ENCODE peak calls at places on chromosomes 16 and 17, in six cellular contexts. R is suprapubic skin; S is heart right ventricle; J is activated naive CD4-positive, alpha-beta T cell treated with anti-CD3 and anti-CD28 coated beads, Interleukin-2, amount 10 ng/mL, durations not matched to agents 7 days and 5 days; N is fibroblast of lung; Z is ovary. H is an unnamed sample.

GRCh38 chr16:49546735-49547134 is 173.1 kb downstream of the C16orf78 start:
- DNase-seq in J (no peak), S (no peak), N (no peak), Z (no peak), R (no peak), H (no peak)

GRCh38 chr16:8026450-8026849 is 563.9 kb downstream of the TMEM114 start:
- DNase-seq in N (no peak), S (no peak), Z (no peak), R (no peak), J (peak), H (no peak)

GRCh38 chr16:82936941-82937551 is 310.3 kb downstream of the CDH13 start:
- DNase-seq in S (no peak), R (no peak), Z (no peak), N (peak), J (no peak), H (no peak)

GRCh38 chr17:50208611-50209061 is 7.2 kb upstream of the COL1A1 start:
- DNase-seq in R (no peak), J (no peak), Z (peak), S (no peak), N (no peak), H (no peak)

GRCh38 chr16:21104124-21104860 is 46.4 kb downstream of the DNAH3 start:
- DNase-seq in Z (no peak), J (no peak), N (peak), R (no peak), S (no peak), H (no peak)

GRCh38 chr17:41985919-41986318 is 19.3 kb downstream of the CNP start:
- DNase-seq in R (no peak), J (no peak), S (no peak), N (no peak), Z (no peak), H (no peak)

GRCh38 chr16:64416232-64417010 is 705.4 kb downstream of the CDH11 start:
- DNase-seq in R (no peak), Z (no peak), S (no peak), N (peak), J (no peak), H (no peak)

GRCh38 chr17:496761-497586 is 144.4 kb upstream of the RPH3AL start:
- DNase-seq in S (no peak), N (peak), Z (no peak), J (peak), R (no peak), H (no peak)

GRCh38 chr17:50547736-50548083 is 736 bp downstream of the SPATA20 start:
- DNase-seq in R (no peak), J (no peak), S (peak), N (no peak), Z (no peak), H (no peak)

GRCh38 chr16:1800703-1801102 is 7.2 kb upstream of the IGFALS start:
- DNase-seq in Z (no peak), S (no peak), J (no peak), R (no peak), N (no peak), H (no peak)

GRCh38 chr16:89136931-89137330 is 34.6 kb upstream of the CDH15 start:
- DNase-seq in S (no peak), R (no peak), N (no peak), Z (no peak), J (no peak), H (no peak)

GRCh38 chr17:56325561-56325960 is 172.3 kb downstream of the ANKFN1 start:
- DNase-seq in S (no peak), Z (no peak), R (no peak), J (no peak), N (no peak), H (no peak)

GRCh38 chr17:13874817-13875216 is 194.5 kb upstream of the COX10 start:
- DNase-seq in R (no peak), Z (no peak), N (no peak), S (no peak), J (no peak), H (no peak)

GRCh38 chr17:64066709-64067108 is 46.3 kb upstream of the ICAM2 start:
- DNase-seq in J (peak), Z (no peak), R (no peak), N (no peak), S (no peak), H (no peak)

GRCh38 chr17:38418693-38419507 is 9.4 kb upstream of the ARHGAP23 start:
- DNase-seq in R (no peak), N (no peak), S (no peak), J (no peak), Z (no peak), H (no peak)

GRCh38 chr16:4317471-4318170 is 1.8 kb downstream of the GLIS2 start:
- DNase-seq in R (no peak), Z (peak), N (peak), J (no peak), S (no peak), H (no peak)

GRCh38 chr16:54284319-54284930 is 2.2 kb downstream of the IRX3 start:
- DNase-seq in J (no peak), N (peak), Z (no peak), S (no peak), R (peak), H (no peak)

GRCh38 chr16:85376292-85377095 is 236.6 kb upstream of the GSE1 start:
- DNase-seq in R (peak), N (peak), S (peak), J (no peak), Z (no peak), H (peak)

GRCh38 chr16:87461466-87461975 is 31.3 kb downstream of the ZCCHC14 start:
- DNase-seq in S (peak), N (peak), R (peak), Z (peak), J (peak), H (peak)

GRCh38 chr16:55155815-55156214 is 168.2 kb upstream of the IRX6 start:
- DNase-seq in S (no peak), N (no peak), J (no peak), Z (no peak), R (no peak), H (no peak)

GRCh38 chr17:1796800-1797199 is 32.9 kb downstream of the SMYD4 start:
- DNase-seq in R (no peak), Z (peak), S (no peak), N (no peak), J (no peak), H (no peak)

GRCh38 chr16:30951193-30951592 is 2.3 kb downstream of the ORAI3 start:
- DNase-seq in N (no peak), J (no peak), Z (no peak), R (no peak), S (no peak), H (no peak)

GRCh38 chr17:49369760-49370159 is 7.7 kb upstream of the ZNF652 start:
- DNase-seq in Z (no peak), S (no peak), R (no peak), N (no peak), J (no peak), H (no peak)

GRCh38 chr17:63476494-63476856 is 386 bp upstream of the ACE start:
- DNase-seq in J (peak), N (peak), Z (no peak), R (no peak), S (no peak), H (no peak)

GRCh38 chr17:75109047-75109406 is 742 bp upstream of the ARMC7 start:
- DNase-seq in R (no peak), J (peak), S (no peak), N (no peak), Z (no peak), H (no peak)

GRCh38 chr17:65455972-65456343 is 105.5 kb downstream of the AXIN2 start:
- DNase-seq in R (no peak), Z (peak), N (no peak), S (no peak), J (peak), H (no peak)

GRCh38 chr16:50293994-50294855 is 27.9 kb downstream of the ADCY7 start:
- DNase-seq in N (no peak), J (no peak), Z (no peak), S (peak), R (peak), H (peak)

GRCh38 chr17:38731526-38732294 is 1.6 kb downstream of the CISD3 start:
- DNase-seq in N (no peak), J (no peak), S (no peak), Z (peak), R (no peak), H (no peak)

GRCh38 chr16:48511071-48511540 is 98.9 kb downstream of the N4BP1 start:
- DNase-seq in Z (no peak), S (no peak), J (no peak), N (peak), R (peak), H (no peak)

GRCh38 chr17:44901323-44901965 is 2.2 kb upstream of the EFTUD2 start:
- DNase-seq in J (no peak), N (peak), Z (no peak), R (peak), S (no peak), H (no peak)

GRCh38 chr17:39700148-39700987 is 504 bp downstream of the ERBB2 start:
- DNase-seq in N (peak), S (no peak), R (no peak), Z (peak), J (no peak), H (no peak)

GRCh38 chr17:31310877-31311276 is 3.0 kb downstream of the EVI2B start:
- DNase-seq in R (no peak), S (no peak), Z (no peak), J (peak), N (no peak), H (no peak)

GRCh38 chr17:10754109-10754508 is 24.3 kb upstream of the TMEM220 start:
- DNase-seq in S (peak), J (peak), Z (peak), R (no peak), N (no peak), H (no peak)

GRCh38 chr17:10151667-10152496 is 46.5 kb downstream of the GAS7 start:
- DNase-seq in Z (no peak), J (no peak), R (no peak), N (peak), S (no peak), H (no peak)

GRCh38 chr16:11576427-11577289 is 10.1 kb downstream of the LITAF start:
- DNase-seq in R (no peak), N (no peak), Z (no peak), S (no peak), J (no peak), H (peak)

H was measured in left ventricle myocardium inferior.